ENCODE peak calls at places on chromosomes 16 and 17, in six cellular contexts. One of them, this sample, is unnamed.

GRCh38 chr16:9836118-9836736 is 346.0 kb downstream of the GRIN2A start:
- DNase-seq in trophoblast cell: no peak
- DNase-seq in PC-9: no peak
- DNase-seq in adrenal gland: no peak
- DNase-seq in HAP-1: no peak
- DNase-seq in body of pancreas: peak; percentile 6
- DNase-seq in this sample: no peak

GRCh38 chr17:14333506-14333905 is 32.6 kb downstream of the HS3ST3B1 start:
- DNase-seq in trophoblast cell: peak; percentile 68
- DNase-seq in body of pancreas: no peak
- DNase-seq in adrenal gland: no peak
- DNase-seq in PC-9: no peak
- DNase-seq in HAP-1: no peak
- DNase-seq in this sample: no peak

GRCh38 chr17:81156866-81157805 is 8.2 kb upstream of the PVALEF start:
- DNase-seq in PC-9: no peak
- DNase-seq in body of pancreas: no peak
- DNase-seq in HAP-1: no peak
- DNase-seq in adrenal gland: no peak
- DNase-seq in trophoblast cell: no peak
- DNase-seq in this sample: peak; percentile 46

GRCh38 chr16:55992551-55992950 is 117.4 kb upstream of the CES5A start:
- DNase-seq in body of pancreas: no peak
- DNase-seq in HAP-1: no peak
- DNase-seq in PC-9: peak; percentile 46
- DNase-seq in trophoblast cell: peak; percentile 65
- DNase-seq in adrenal gland: no peak
- DNase-seq in this sample: no peak

GRCh38 chr17:57701121-57701520 is 44.0 kb downstream of the CCDC182 start:
- DNase-seq in adrenal gland: no peak
- DNase-seq in trophoblast cell: no peak
- DNase-seq in HAP-1: peak; percentile 68
- DNase-seq in body of pancreas: no peak
- DNase-seq in PC-9: no peak
- DNase-seq in this sample: no peak

GRCh38 chr17:2212328-2212981 is 91.1 kb downstream of the SMG6 start:
- DNase-seq in adrenal gland: peak; percentile 53
- DNase-seq in HAP-1: no peak
- DNase-seq in body of pancreas: peak; percentile 40
- DNase-seq in PC-9: peak; percentile 62
- DNase-seq in trophoblast cell: peak; percentile 63
- DNase-seq in this sample: peak; percentile 71

GRCh38 chr17:65790241-65790640 is 228.8 kb upstream of the AXIN2 start:
- DNase-seq in adrenal gland: no peak
- DNase-seq in trophoblast cell: no peak
- DNase-seq in PC-9: no peak
- DNase-seq in HAP-1: no peak
- DNase-seq in body of pancreas: no peak
- DNase-seq in this sample: no peak

GRCh38 chr16:82504811-82505210 is 122.0 kb upstream of the CDH13 start:
- DNase-seq in HAP-1: no peak
- DNase-seq in body of pancreas: no peak
- DNase-seq in trophoblast cell: no peak
- DNase-seq in adrenal gland: no peak
- DNase-seq in PC-9: no peak
- DNase-seq in this sample: no peak

GRCh38 chr17:60817187-60817586 is 139.5 kb downstream of the BCAS3 start:
- DNase-seq in trophoblast cell: no peak
- DNase-seq in body of pancreas: no peak
- DNase-seq in PC-9: peak; percentile 52
- DNase-seq in HAP-1: peak; percentile 4
- DNase-seq in adrenal gland: no peak
- DNase-seq in this sample: no peak

GRCh38 chr17:28282596-28282995 is 36.4 kb upstream of the TMEM97 start:
- DNase-seq in adrenal gland: peak; percentile 31
- DNase-seq in HAP-1: no peak
- DNase-seq in trophoblast cell: peak; percentile 44
- DNase-seq in PC-9: peak; percentile 47
- DNase-seq in body of pancreas: no peak
- DNase-seq in this sample: no peak

GRCh38 chr16:68893710-68894705 is 50.7 kb downstream of the TANGO6 start:
- DNase-seq in body of pancreas: peak; percentile 57
- DNase-seq in HAP-1: no peak
- DNase-seq in adrenal gland: no peak
- DNase-seq in PC-9: no peak
- DNase-seq in trophoblast cell: no peak
- DNase-seq in this sample: peak; percentile 71

GRCh38 chr17:9911089-9911488 is 6.0 kb upstream of the RCVRN start:
- DNase-seq in adrenal gland: no peak
- DNase-seq in body of pancreas: no peak
- DNase-seq in trophoblast cell: no peak
- DNase-seq in HAP-1: no peak
- DNase-seq in PC-9: no peak
- DNase-seq in this sample: no peak

GRCh38 chr16:57387598-57388354 is 15.5 kb downstream of the CX3CL1 start:
- DNase-seq in PC-9: no peak
- DNase-seq in body of pancreas: no peak
- DNase-seq in trophoblast cell: no peak
- DNase-seq in adrenal gland: no peak
- DNase-seq in HAP-1: no peak
- DNase-seq in this sample: no peak

GRCh38 chr16:56964243-56965148 is 2.7 kb downstream of the CETP start:
- DNase-seq in HAP-1: peak; percentile 85
- DNase-seq in adrenal gland: peak; percentile 81
- DNase-seq in trophoblast cell: peak; percentile 78
- DNase-seq in body of pancreas: peak; percentile 90
- DNase-seq in PC-9: peak; percentile 78
- DNase-seq in this sample: peak; percentile 97

GRCh38 chr16:14309906-14310305 is 238.8 kb downstream of the MRTFB start:
- DNase-seq in trophoblast cell: peak; percentile 97
- DNase-seq in adrenal gland: peak; percentile 55
- DNase-seq in HAP-1: no peak
- DNase-seq in body of pancreas: no peak
- DNase-seq in PC-9: peak; percentile 89
- DNase-seq in this sample: no peak

GRCh38 chr16:89828870-89829629 is 775 bp downstream of the SPIRE2 start:
- DNase-seq in HAP-1: peak; percentile 9
- DNase-seq in trophoblast cell: no peak
- DNase-seq in PC-9: no peak
- DNase-seq in body of pancreas: no peak
- DNase-seq in adrenal gland: no peak
- DNase-seq in this sample: no peak

GRCh38 chr17:78915872-78916632 is 9.1 kb downstream of the TIMP2 start:
- DNase-seq in HAP-1: no peak
- DNase-seq in PC-9: peak; percentile 62
- DNase-seq in body of pancreas: peak; percentile 66
- DNase-seq in trophoblast cell: peak; percentile 43
- DNase-seq in adrenal gland: peak; percentile 84
- DNase-seq in this sample: peak; percentile 76

GRCh38 chr16:74304164-74304834 is 7.7 kb downstream of the PSMD7 start:
- DNase-seq in PC-9: no peak
- DNase-seq in adrenal gland: no peak
- DNase-seq in trophoblast cell: no peak
- DNase-seq in HAP-1: no peak
- DNase-seq in body of pancreas: no peak
- DNase-seq in this sample: no peak

GRCh38 chr17:70169707-70170597 is 620 bp downstream of the KCNJ2 start:
- DNase-seq in HAP-1: no peak
- DNase-seq in PC-9: no peak
- DNase-seq in body of pancreas: peak; percentile 29
- DNase-seq in trophoblast cell: no peak
- DNase-seq in adrenal gland: peak; percentile 30
- DNase-seq in this sample: peak; percentile 29

GRCh38 chr17:76268991-76269981 is 4.1 kb downstream of the UBALD2 start:
- DNase-seq in body of pancreas: peak; percentile 3
- DNase-seq in PC-9: no peak
- DNase-seq in trophoblast cell: no peak
- DNase-seq in HAP-1: no peak
- DNase-seq in adrenal gland: no peak
- DNase-seq in this sample: no peak

GRCh38 chr17:7982171-7982570 is 20.2 kb upstream of the GUCY2D start:
- DNase-seq in PC-9: peak; percentile 43
- DNase-seq in trophoblast cell: no peak
- DNase-seq in adrenal gland: no peak
- DNase-seq in HAP-1: no peak
- DNase-seq in body of pancreas: no peak
- DNase-seq in this sample: no peak

GRCh38 chr17:67931227-67931626 is 65.0 kb downstream of the C17orf58 start:
- DNase-seq in body of pancreas: no peak
- DNase-seq in adrenal gland: no peak
- DNase-seq in trophoblast cell: no peak
- DNase-seq in PC-9: no peak
- DNase-seq in HAP-1: no peak
- DNase-seq in this sample: no peak

GRCh38 chr16:2743007-2743810 is 9.2 kb upstream of the SRRM2 start:
- DNase-seq in PC-9: no peak
- DNase-seq in adrenal gland: no peak
- DNase-seq in body of pancreas: no peak
- DNase-seq in trophoblast cell: no peak
- DNase-seq in HAP-1: no peak
- DNase-seq in this sample: no peak

GRCh38 chr17:10618202-10618635 is 38.9 kb downstream of the MYH3 start:
- DNase-seq in adrenal gland: peak; percentile 60
- DNase-seq in HAP-1: peak; percentile 29
- DNase-seq in PC-9: peak; percentile 55
- DNase-seq in trophoblast cell: peak; percentile 65
- DNase-seq in body of pancreas: peak; percentile 69
- DNase-seq in this sample: peak; percentile 80

GRCh38 chr17:7173687-7174602 is 5.2 kb downstream of the ASGR1 start:
- DNase-seq in HAP-1: no peak
- DNase-seq in body of pancreas: peak; percentile 79
- DNase-seq in adrenal gland: peak; percentile 51
- DNase-seq in PC-9: no peak
- DNase-seq in trophoblast cell: peak; percentile 9
- DNase-seq in this sample: peak; percentile 62

GRCh38 chr16:58678269-58678668 is 6.3 kb downstream of the SLC38A7 start:
- DNase-seq in body of pancreas: no peak
- DNase-seq in PC-9: no peak
- DNase-seq in HAP-1: no peak
- DNase-seq in adrenal gland: no peak
- DNase-seq in trophoblast cell: no peak
- DNase-seq in this sample: no peak
- H3K4me1 ChIP-seq in body of pancreas: no peaks in the 10 kb centered on the region
- H3K4me1 ChIP-seq in PC-9: no peaks in the 10 kb centered on the region
- H3K4me1 ChIP-seq in HAP-1: no peaks in the 10 kb centered on the region
- H3K4me1 ChIP-seq in adrenal gland: peaks cover 5% of the 10 kb centered on the region
- H3K4me1 ChIP-seq in trophoblast cell: peaks cover 3% of the 10 kb centered on the region
- H3K4me1 ChIP-seq in this sample: peaks cover 2% of the 10 kb centered on the region

DNA sequence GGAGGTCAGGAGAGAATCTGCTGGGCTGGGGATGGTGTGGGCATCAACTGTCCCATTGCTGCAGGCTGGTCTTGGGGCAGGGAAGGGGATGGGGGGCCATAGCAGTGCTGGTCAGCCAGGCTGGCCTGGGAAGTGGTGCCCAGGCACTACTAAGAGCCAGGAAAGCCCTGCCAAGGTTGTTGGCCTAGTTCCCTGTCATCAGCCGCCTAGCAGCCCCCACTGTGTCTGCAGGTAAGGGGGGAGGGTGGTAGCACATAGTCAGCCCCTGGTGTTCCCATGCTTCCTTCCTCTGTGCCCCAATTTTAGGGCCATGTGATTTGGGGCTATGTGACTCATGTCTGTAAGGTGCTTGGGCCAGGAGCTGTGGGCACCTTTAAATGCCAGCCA is 17.8 kb downstream of the GJD3 start:
- DNase-seq in trophoblast cell: no peak
- DNase-seq in PC-9: no peak
- DNase-seq in body of pancreas: no peak
- DNase-seq in adrenal gland: no peak
- DNase-seq in HAP-1: no peak
- DNase-seq in this sample: no peak
- H3K27me3 ChIP-seq in trophoblast cell: no peaks in the 10 kb centered on the region
- H3K27me3 ChIP-seq in PC-9: no peaks in the 10 kb centered on the region
- H3K27me3 ChIP-seq in body of pancreas: no peaks in the 10 kb centered on the region
- H3K27me3 ChIP-seq in adrenal gland: no peaks in the 10 kb centered on the region
- H3K27me3 ChIP-seq in HAP-1: no peaks in the 10 kb centered on the region
- H3K27me3 ChIP-seq in this sample: no peaks in the 10 kb centered on the region

GRCh38 chr16:30009085-30009862 is 1.6 kb downstream of the DOC2A start:
- DNase-seq in PC-9: no peak
- DNase-seq in trophoblast cell: no peak
- DNase-seq in body of pancreas: no peak
- DNase-seq in HAP-1: no peak
- DNase-seq in adrenal gland: no peak
- DNase-seq in this sample: no peak

GRCh38 chr16:30010817-30011504 is at the start of gene DOC2A:
- DNase-seq in PC-9: no peak
- DNase-seq in adrenal gland: no peak
- DNase-seq in HAP-1: peak; percentile 21
- DNase-seq in trophoblast cell: no peak
- DNase-seq in body of pancreas: no peak
- DNase-seq in this sample: no peak

GRCh38 chr16:30011505-30012480 is 966 bp upstream of the DOC2A start:
- DNase-seq in HAP-1: no peak
- DNase-seq in trophoblast cell: no peak
- DNase-seq in PC-9: no peak
- DNase-seq in body of pancreas: no peak
- DNase-seq in adrenal gland: no peak
- DNase-seq in this sample: no peak

GRCh38 chr16:30007378-30007895 is 3.4 kb downstream of the DOC2A start:
- DNase-seq in adrenal gland: no peak
- DNase-seq in trophoblast cell: no peak
- DNase-seq in body of pancreas: no peak
- DNase-seq in HAP-1: no peak
- DNase-seq in PC-9: no peak
- DNase-seq in this sample: no peak

GRCh38 chr16:30009990-30010816 is 624 bp downstream of the DOC2A start:
- DNase-seq in trophoblast cell: no peak
- DNase-seq in HAP-1: no peak
- DNase-seq in adrenal gland: no peak
- DNase-seq in body of pancreas: no peak
- DNase-seq in PC-9: no peak
- DNase-seq in this sample: peak; percentile 59
- H3K4me3 ChIP-seq in trophoblast cell: no peak overlapping the region
- H3K4me3 ChIP-seq in HAP-1: peak overlapping the region; percentile 35
- H3K4me3 ChIP-seq in adrenal gland: no peak overlapping the region
- H3K4me3 ChIP-seq in body of pancreas: no peak overlapping the region
- H3K4me3 ChIP-seq in PC-9: peak overlapping the region; percentile 56
- H3K4me3 ChIP-seq in this sample: no peak overlapping the region

DNA sequence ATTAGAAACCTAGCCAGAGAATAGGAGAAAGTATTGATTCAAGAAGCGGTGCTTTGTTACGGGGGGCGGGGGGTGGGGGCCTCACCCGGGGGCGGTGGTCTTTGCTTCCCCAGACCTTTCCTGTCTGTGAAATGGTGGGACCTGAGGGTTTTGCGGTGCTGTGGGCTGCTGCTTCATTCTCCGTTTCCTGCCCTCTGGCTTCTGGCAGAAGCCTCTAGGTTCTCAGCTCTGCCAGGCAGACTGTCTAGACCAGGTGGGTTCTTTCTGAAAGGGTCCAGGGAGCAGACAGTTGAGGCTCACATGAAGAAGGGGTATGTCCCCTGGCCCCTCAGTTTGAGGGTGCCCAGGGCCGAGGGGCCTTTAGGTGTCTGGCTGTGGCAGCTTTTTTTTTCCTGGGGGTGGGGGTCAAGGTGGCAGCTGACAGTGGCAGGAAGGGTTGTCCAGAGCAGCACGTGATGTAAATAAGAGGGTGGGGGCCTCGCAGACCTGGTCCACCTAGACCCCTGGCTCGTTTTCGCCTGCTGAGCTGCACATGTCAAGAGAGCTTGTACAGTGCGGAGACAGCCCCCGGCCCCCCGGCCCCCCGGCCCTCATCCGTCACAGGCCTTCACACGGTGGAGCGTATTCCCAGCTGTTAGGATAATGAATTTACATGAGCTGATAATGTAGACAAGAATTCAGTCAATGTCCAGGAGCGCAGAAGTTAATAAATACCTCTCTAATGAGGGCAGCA is 14.1 kb downstream of the GSE1 start:
- DNase-seq in body of pancreas: no peak
- DNase-seq in adrenal gland: no peak
- DNase-seq in trophoblast cell: no peak
- DNase-seq in PC-9: no peak
- DNase-seq in HAP-1: no peak
- DNase-seq in this sample: no peak
- H3K4me1 ChIP-seq in body of pancreas: peaks cover 82% of the 10 kb centered on the region
- H3K4me1 ChIP-seq in adrenal gland: peaks cover 50% of the 10 kb centered on the region
- H3K4me1 ChIP-seq in trophoblast cell: peaks cover 22% of the 10 kb centered on the region
- H3K4me1 ChIP-seq in PC-9: peaks cover under 1% of the 10 kb centered on the region
- H3K4me1 ChIP-seq in HAP-1: no peaks in the 10 kb centered on the region
- H3K4me1 ChIP-seq in this sample: peaks cover 14% of the 10 kb centered on the region

This sample was measured in right cardiac atrium.